ENCODE peak calls at places on chromosome 7, in seven cellular contexts. One of them, this sample, is unnamed.

GRCh38 chr7:30474893-30475292 is 3.7 kb downstream of the NOD1 start:
- DNase-seq in kidney epithelial cell: no peak
- DNase-seq in gastrocnemius medialis: no peak
- DNase-seq in BJ: no peak
- DNase-seq in cardiac muscle cell: no peak
- DNase-seq in upper lobe of right lung: no peak
- DNase-seq in AG04450: no peak
- DNase-seq in this sample: no peak

GRCh38 chr7:155477469-155477868 is 19.5 kb downstream of the EN2 start:
- DNase-seq in BJ: no peak
- DNase-seq in AG04450: no peak
- DNase-seq in upper lobe of right lung: no peak
- DNase-seq in cardiac muscle cell: no peak
- DNase-seq in gastrocnemius medialis: no peak
- DNase-seq in kidney epithelial cell: no peak
- DNase-seq in this sample: no peak

GRCh38 chr7:91554893-91555292 is 290.7 kb downstream of the FZD1 start:
- DNase-seq in upper lobe of right lung: no peak
- DNase-seq in cardiac muscle cell: peak; percentile 17
- DNase-seq in AG04450: no peak
- DNase-seq in kidney epithelial cell: no peak
- DNase-seq in gastrocnemius medialis: no peak
- DNase-seq in BJ: no peak
- DNase-seq in this sample: no peak

GRCh38 chr7:12942599-12942998 is 255.2 kb downstream of the ARL4A start:
- DNase-seq in gastrocnemius medialis: no peak
- DNase-seq in upper lobe of right lung: no peak
- DNase-seq in kidney epithelial cell: peak; percentile 9
- DNase-seq in BJ: no peak
- DNase-seq in cardiac muscle cell: no peak
- DNase-seq in AG04450: no peak
- DNase-seq in this sample: no peak

GRCh38 chr7:102082693-102083385 is 203.8 kb upstream of the SH2B2 start:
- DNase-seq in cardiac muscle cell: no peak
- DNase-seq in gastrocnemius medialis: no peak
- DNase-seq in upper lobe of right lung: no peak
- DNase-seq in kidney epithelial cell: no peak
- DNase-seq in AG04450: no peak
- DNase-seq in BJ: no peak
- DNase-seq in this sample: no peak

GRCh38 chr7:27160147-27160545 is 3.7 kb upstream of the HOXA7 start:
- DNase-seq in cardiac muscle cell: no peak
- DNase-seq in gastrocnemius medialis: no peak
- DNase-seq in AG04450: no peak
- DNase-seq in upper lobe of right lung: peak; percentile 63
- DNase-seq in kidney epithelial cell: no peak
- DNase-seq in BJ: no peak
- DNase-seq in this sample: no peak

GRCh38 chr7:114718861-114719260 is 203.0 kb upstream of the MDFIC start:
- DNase-seq in gastrocnemius medialis: no peak
- DNase-seq in AG04450: no peak
- DNase-seq in kidney epithelial cell: no peak
- DNase-seq in cardiac muscle cell: no peak
- DNase-seq in upper lobe of right lung: no peak
- DNase-seq in BJ: no peak
- DNase-seq in this sample: no peak

GRCh38 chr7:80881361-80881760 is 37.5 kb downstream of the SEMA3C start:
- DNase-seq in cardiac muscle cell: no peak
- DNase-seq in kidney epithelial cell: no peak
- DNase-seq in gastrocnemius medialis: no peak
- DNase-seq in AG04450: no peak
- DNase-seq in BJ: no peak
- DNase-seq in upper lobe of right lung: no peak
- DNase-seq in this sample: no peak

GRCh38 chr7:17236161-17236560 is 62.3 kb upstream of the AHR start:
- DNase-seq in AG04450: no peak
- DNase-seq in BJ: no peak
- DNase-seq in gastrocnemius medialis: no peak
- DNase-seq in kidney epithelial cell: no peak
- DNase-seq in cardiac muscle cell: no peak
- DNase-seq in upper lobe of right lung: no peak
- DNase-seq in this sample: no peak

GRCh38 chr7:139913555-139914135 is 84.6 kb downstream of the TBXAS1 start:
- DNase-seq in upper lobe of right lung: no peak
- DNase-seq in AG04450: no peak
- DNase-seq in gastrocnemius medialis: no peak
- DNase-seq in kidney epithelial cell: no peak
- DNase-seq in cardiac muscle cell: no peak
- DNase-seq in BJ: no peak
- DNase-seq in this sample: no peak

GRCh38 chr7:4794591-4795350 is 19.3 kb downstream of the AP5Z1 start:
- DNase-seq in gastrocnemius medialis: no peak
- DNase-seq in AG04450: no peak
- DNase-seq in kidney epithelial cell: no peak
- DNase-seq in cardiac muscle cell: no peak
- DNase-seq in BJ: no peak
- DNase-seq in upper lobe of right lung: no peak
- DNase-seq in this sample: peak; percentile 51

GRCh38 chr7:47743898-47744612 is 162.1 kb upstream of the TNS3 start:
- DNase-seq in BJ: no peak
- DNase-seq in gastrocnemius medialis: no peak
- DNase-seq in kidney epithelial cell: no peak
- DNase-seq in cardiac muscle cell: peak; percentile 43
- DNase-seq in AG04450: no peak
- DNase-seq in upper lobe of right lung: no peak
- DNase-seq in this sample: no peak
- TF ChIP-seq CTCF in BJ: no peak
- TF ChIP-seq CTCF in gastrocnemius medialis: no peak
- TF ChIP-seq CTCF in kidney epithelial cell: no peak
- TF ChIP-seq CTCF in cardiac muscle cell: no peak
- TF ChIP-seq CTCF in AG04450: no peak
- TF ChIP-seq CTCF in upper lobe of right lung: no peak
- TF ChIP-seq CTCF in this sample: no peak

DNA sequence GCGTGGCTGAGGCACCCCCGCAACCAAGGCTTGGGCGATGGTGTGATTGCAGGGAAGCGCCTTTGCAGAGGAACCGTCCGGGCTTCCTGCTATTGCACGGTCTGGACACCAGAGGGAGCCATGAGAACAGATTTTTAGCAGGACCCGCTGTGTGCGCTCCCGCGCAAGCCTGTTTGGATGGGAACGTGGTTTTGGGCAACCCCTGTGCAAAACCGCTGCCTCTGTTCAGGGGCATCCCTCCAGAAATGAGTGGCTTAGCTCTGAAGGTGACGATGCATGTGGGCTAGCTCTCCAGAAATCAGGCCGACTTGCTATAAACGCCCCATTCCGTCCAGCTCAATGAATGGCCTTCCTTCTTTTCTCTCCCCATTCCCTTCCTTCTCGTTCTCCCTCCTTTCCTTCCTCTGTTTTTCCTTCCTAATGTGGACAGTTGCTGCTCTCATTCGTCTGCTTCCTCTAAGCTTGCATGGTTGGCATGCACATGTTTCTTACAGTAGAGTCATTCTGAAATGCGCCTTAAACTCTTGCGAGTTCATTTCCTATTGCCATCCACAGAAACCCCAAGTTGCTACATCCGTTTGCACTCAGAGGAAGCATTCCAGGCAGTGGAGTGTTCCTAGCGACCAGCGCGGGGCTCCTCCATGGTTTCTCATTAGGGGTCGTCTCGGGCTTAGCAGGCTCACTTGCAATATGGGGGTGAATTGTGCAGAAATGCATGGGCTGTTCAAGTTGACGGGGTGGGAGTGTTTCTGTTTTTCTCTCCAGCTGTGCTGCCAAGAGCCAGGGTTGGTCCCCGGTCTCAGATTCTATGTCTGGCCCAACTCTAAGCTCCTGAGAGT is 302.5 kb upstream of the GALNT17 start:
- DNase-seq in gastrocnemius medialis: peak; percentile 28
- DNase-seq in BJ: no peak
- DNase-seq in upper lobe of right lung: peak; percentile 77
- DNase-seq in kidney epithelial cell: no peak
- DNase-seq in cardiac muscle cell: peak; percentile 63
- DNase-seq in AG04450: no peak
- DNase-seq in this sample: peak; percentile 67
- H3K4me3 ChIP-seq in gastrocnemius medialis: no peak overlapping the region
- H3K4me3 ChIP-seq in BJ: peak overlapping the region; percentile 19
- H3K4me3 ChIP-seq in upper lobe of right lung: peak overlapping the region; percentile 17
- H3K4me3 ChIP-seq in kidney epithelial cell: no peak overlapping the region
- H3K4me3 ChIP-seq in cardiac muscle cell: no peak overlapping the region
- H3K4me3 ChIP-seq in AG04450: peak overlapping the region; percentile 40
- H3K4me3 ChIP-seq in this sample: peak overlapping the region; percentile 30

GRCh38 chr7:34236839-34237492 is 331.6 kb downstream of the BMPER start:
- DNase-seq in kidney epithelial cell: no peak
- DNase-seq in gastrocnemius medialis: no peak
- DNase-seq in cardiac muscle cell: no peak
- DNase-seq in BJ: no peak
- DNase-seq in upper lobe of right lung: no peak
- DNase-seq in AG04450: no peak
- DNase-seq in this sample: no peak

GRCh38 chr7:34236057-34236456 is 330.7 kb downstream of the BMPER start:
- DNase-seq in upper lobe of right lung: no peak
- DNase-seq in gastrocnemius medialis: no peak
- DNase-seq in BJ: no peak
- DNase-seq in AG04450: no peak
- DNase-seq in cardiac muscle cell: no peak
- DNase-seq in kidney epithelial cell: no peak
- DNase-seq in this sample: no peak

GRCh38 chr7:34237493-34237849 is 332.1 kb downstream of the BMPER start:
- DNase-seq in cardiac muscle cell: no peak
- DNase-seq in gastrocnemius medialis: no peak
- DNase-seq in BJ: no peak
- DNase-seq in kidney epithelial cell: no peak
- DNase-seq in upper lobe of right lung: no peak
- DNase-seq in AG04450: no peak
- DNase-seq in this sample: no peak

GRCh38 chr7:34240450-34240849 is 335.1 kb downstream of the BMPER start:
- DNase-seq in gastrocnemius medialis: no peak
- DNase-seq in kidney epithelial cell: no peak
- DNase-seq in upper lobe of right lung: no peak
- DNase-seq in cardiac muscle cell: no peak
- DNase-seq in AG04450: no peak
- DNase-seq in BJ: no peak
- DNase-seq in this sample: no peak
- TF ChIP-seq CTCF in gastrocnemius medialis: no peak
- TF ChIP-seq CTCF in kidney epithelial cell: no peak
- TF ChIP-seq CTCF in upper lobe of right lung: no peak
- TF ChIP-seq CTCF in cardiac muscle cell: no peak
- TF ChIP-seq CTCF in AG04450: no peak
- TF ChIP-seq CTCF in BJ: no peak
- TF ChIP-seq CTCF in this sample: no peak

GRCh38 chr7:74256446-74257408 is 2.5 kb upstream of the RFC2 start:
- DNase-seq in cardiac muscle cell: no peak
- DNase-seq in kidney epithelial cell: no peak
- DNase-seq in AG04450: no peak
- DNase-seq in BJ: peak; percentile 2
- DNase-seq in gastrocnemius medialis: no peak
- DNase-seq in upper lobe of right lung: no peak
- DNase-seq in this sample: peak; percentile 92

GRCh38 chr7:74253975-74254857 is at the start of gene RFC2:
- DNase-seq in cardiac muscle cell: peak; percentile 96
- DNase-seq in BJ: peak; percentile 75
- DNase-seq in kidney epithelial cell: peak; percentile 75
- DNase-seq in AG04450: peak; percentile 84
- DNase-seq in upper lobe of right lung: peak; percentile 98
- DNase-seq in gastrocnemius medialis: peak; percentile 91
- DNase-seq in this sample: peak; percentile 92

GRCh38 chr7:74254858-74255379 is 720 bp upstream of the RFC2 start:
- DNase-seq in upper lobe of right lung: no peak
- DNase-seq in gastrocnemius medialis: no peak
- DNase-seq in cardiac muscle cell: no peak
- DNase-seq in AG04450: no peak
- DNase-seq in BJ: no peak
- DNase-seq in kidney epithelial cell: no peak
- DNase-seq in this sample: no peak

GRCh38 chr7:74253331-74253730 is 868 bp downstream of the RFC2 start:
- DNase-seq in AG04450: no peak
- DNase-seq in kidney epithelial cell: no peak
- DNase-seq in BJ: no peak
- DNase-seq in upper lobe of right lung: no peak
- DNase-seq in cardiac muscle cell: no peak
- DNase-seq in gastrocnemius medialis: no peak
- DNase-seq in this sample: no peak

GRCh38 chr7:74252893-74253292 is 1.3 kb downstream of the RFC2 start:
- DNase-seq in kidney epithelial cell: no peak
- DNase-seq in upper lobe of right lung: no peak
- DNase-seq in gastrocnemius medialis: no peak
- DNase-seq in BJ: no peak
- DNase-seq in cardiac muscle cell: no peak
- DNase-seq in AG04450: no peak
- DNase-seq in this sample: no peak
- H3K4me3 ChIP-seq in kidney epithelial cell: no peak overlapping the region
- H3K4me3 ChIP-seq in upper lobe of right lung: no peak overlapping the region
- H3K4me3 ChIP-seq in gastrocnemius medialis: no peak overlapping the region
- H3K4me3 ChIP-seq in BJ: no peak overlapping the region
- H3K4me3 ChIP-seq in cardiac muscle cell: peak overlapping the region; percentile 55
- H3K4me3 ChIP-seq in AG04450: peak overlapping the region; percentile 99
- H3K4me3 ChIP-seq in this sample: no peak overlapping the region

DNA sequence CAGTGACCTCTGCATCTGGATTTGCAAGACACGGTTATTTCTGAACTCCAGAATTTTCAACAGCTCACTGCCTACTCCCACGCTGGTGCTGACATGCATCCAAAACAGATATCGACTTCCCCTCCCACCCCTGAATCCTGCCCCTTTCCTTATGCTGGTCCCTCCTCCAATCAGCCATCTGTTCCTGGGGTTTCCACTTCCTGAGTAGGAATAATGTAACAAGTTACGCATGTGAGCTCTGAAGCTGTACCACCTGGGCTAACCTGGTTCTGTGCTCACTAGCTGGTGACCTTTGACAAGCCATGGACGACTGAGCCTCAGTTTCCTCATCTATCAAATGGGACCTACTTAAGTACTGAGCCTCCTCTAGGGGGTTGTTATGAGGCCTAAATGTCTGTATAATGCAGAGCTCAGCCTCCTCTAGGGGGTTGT is 1.7 kb upstream of the NCAPG2 start:
- DNase-seq in upper lobe of right lung: no peak
- DNase-seq in kidney epithelial cell: no peak
- DNase-seq in BJ: no peak
- DNase-seq in gastrocnemius medialis: no peak
- DNase-seq in cardiac muscle cell: no peak
- DNase-seq in AG04450: no peak
- DNase-seq in this sample: no peak
- TF ChIP-seq CTCF in upper lobe of right lung: no peak
- TF ChIP-seq CTCF in kidney epithelial cell: no peak
- TF ChIP-seq CTCF in BJ: no peak
- TF ChIP-seq CTCF in gastrocnemius medialis: no peak
- TF ChIP-seq CTCF in cardiac muscle cell: no peak
- TF ChIP-seq CTCF in AG04450: no peak
- TF ChIP-seq CTCF in this sample: no peak